ENCODE peak calls at places on chromosomes 6 and 20, in seven cellular contexts. M is germinal center, G is skeletal muscle cell, E is progenitor cell of endocrine pancreas, W is RKO, J is NB4, N is NT2/D1. Q is an unnamed sample.
A peak's percentile ranks its signal among the peaks of the same experiment; 100 is the strongest.

GRCh38 chr20:3871549-3872265 is 17.5 kb upstream of the PANK2 start:
- DNase-seq in W (no peak), N (no peak), J (no peak), G (no peak), M (no peak), E (no peak), Q (no peak)

GRCh38 chr6:168988801-168989200 is 264.8 kb downstream of the THBS2 start:
- DNase-seq in J (no peak), M (no peak), W (no peak), E (no peak), G (peak; percentile 9), N (no peak), Q (no peak)

GRCh38 chr6:36724514-36725385 is 27.1 kb downstream of the RAB44 start:
- DNase-seq in W (peak; percentile 59), J (peak; percentile 73), G (peak; percentile 9), E (peak; percentile 41), N (peak; percentile 30), M (peak; percentile 39), Q (peak; percentile 32)

GRCh38 chr6:35601331-35602132 is 87.2 kb downstream of the FKBP5 start:
- DNase-seq in E (no peak), G (peak; percentile 87), J (peak; percentile 86), N (no peak), M (peak; percentile 31), W (no peak), Q (peak; percentile 33)

GRCh38 chr6:31907158-31907813 is 5.4 kb upstream of the ZBTB12 start:
- DNase-seq in N (no peak), M (no peak), E (no peak), G (peak; percentile 66), W (no peak), J (peak; percentile 99), Q (peak; percentile 42)

GRCh38 chr20:49685809-49686208 is 27.9 kb downstream of the B4GALT5 start:
- DNase-seq in G (no peak), E (no peak), N (no peak), J (peak; percentile 58), W (no peak), M (no peak), Q (peak; percentile 39)

GRCh38 chr20:25984933-25985332 is 288.3 kb upstream of the ZNF337 start:
- DNase-seq in J (no peak), W (no peak), N (no peak), E (no peak), M (peak; percentile 14), G (peak; percentile 14), Q (peak; percentile 52)

GRCh38 chr6:7673063-7673536 is 52.8 kb upstream of the BMP6 start:
- DNase-seq in M (no peak), W (no peak), J (peak; percentile 79), E (no peak), N (peak; percentile 18), G (no peak), Q (no peak)

GRCh38 chr6:158707826-158708225 is 58.0 kb downstream of the SYTL3 start:
- DNase-seq in G (no peak), N (no peak), J (no peak), W (no peak), E (no peak), M (peak; percentile 36), Q (no peak)

GRCh38 chr6:4139272-4139671 is 3.9 kb upstream of the ECI2 start:
- DNase-seq in J (no peak), N (no peak), G (no peak), E (no peak), W (no peak), M (no peak), Q (no peak)

GRCh38 chr20:34710861-34711574 is 6.9 kb downstream of the TP53INP2 start:
- DNase-seq in E (no peak), W (no peak), J (peak; percentile 59), M (no peak), N (no peak), G (no peak), Q (no peak)

GRCh38 chr6:157227202-157228166 is 95.8 kb downstream of the TMEM242 start:
- DNase-seq in W (no peak), G (no peak), J (peak; percentile 72), N (no peak), E (no peak), M (peak; percentile 54), Q (no peak)

GRCh38 chr20:63941282-63942060 is 14.7 kb downstream of the UCKL1 start:
- DNase-seq in E (no peak), G (no peak), M (peak; percentile 62), N (no peak), J (no peak), W (peak; percentile 92), Q (no peak)

GRCh38 chr6:1390805-1391511 is 1.6 kb downstream of the FOXF2 start:
- DNase-seq in W (no peak), G (peak; percentile 19), J (no peak), M (no peak), N (no peak), E (no peak), Q (no peak)

GRCh38 chr20:20231528-20232298 is 136.2 kb upstream of the INSM1 start:
- DNase-seq in E (no peak), W (no peak), J (peak; percentile 69), M (no peak), N (no peak), G (no peak), Q (no peak)

GRCh38 chr6:159871911-159872310 is 18.9 kb upstream of the MAS1 start:
- DNase-seq in J (peak; percentile 56), N (no peak), M (no peak), G (no peak), W (no peak), E (no peak), Q (no peak)

GRCh38 chr6:134422426-134423231 is 104.7 kb upstream of the SGK1 start:
- DNase-seq in E (no peak), M (no peak), W (peak; percentile 72), J (no peak), N (no peak), G (peak; percentile 98), Q (peak; percentile 96)

GRCh38 chr20:8788275-8788674 is 280.6 kb upstream of the PLCB4 start:
- DNase-seq in M (no peak), W (no peak), G (no peak), J (no peak), E (no peak), N (no peak), Q (no peak)

GRCh38 chr20:56778765-56779195 is 149.7 kb downstream of the TFAP2C start:
- DNase-seq in W (no peak), N (no peak), G (no peak), M (no peak), E (no peak), J (no peak), Q (no peak)

GRCh38 chr20:34083137-34083536 is 28.9 kb downstream of the EIF2S2 start:
- DNase-seq in N (no peak), E (no peak), J (no peak), W (peak; percentile 44), M (no peak), G (peak; percentile 66), Q (peak; percentile 85)

GRCh38 chr6:38184780-38185080 is 365.2 kb downstream of the ZFAND3 start:
- DNase-seq in J (no peak), G (no peak), E (no peak), M (no peak), W (no peak), N (no peak), Q (no peak)

GRCh38 chr20:50762435-50763201 is 31.2 kb downstream of the PARD6B start:
- DNase-seq in E (no peak), W (no peak), G (no peak), J (no peak), N (no peak), M (no peak), Q (no peak)

Q was measured in GM04504.